ENCODE peak calls at places on chromosome 21, in five cellular contexts. J is tibial artery, B is tibial nerve, K is PC-3, H is ovary. D is an unnamed sample.

GRCh38 chr21:39546522-39546921 is 66.2 kb upstream of the B3GALT5 start:
- DNase-seq in J (no peak), B (no peak), K (no peak), H (no peak), D (no peak)

GRCh38 chr21:45405271-45405818 is 380 bp downstream of the COL18A1 start:
- DNase-seq in J (no peak), B (peak), K (peak), H (peak), D (no peak)

GRCh38 chr21:21101911-21102310 is 103.7 kb downstream of the NCAM2 start:
- DNase-seq in J (no peak), B (no peak), K (peak), H (no peak), D (no peak)

GRCh38 chr21:45177039-45177438 is 102.7 kb downstream of the ADARB1 start:
- DNase-seq in J (no peak), B (no peak), K (no peak), H (no peak), D (no peak)

GRCh38 chr21:25350056-25350455 is 257.2 kb downstream of the MRPL39 start:
- DNase-seq in J (no peak), B (no peak), K (peak), H (no peak), D (no peak)

GRCh38 chr21:25421327-25422028 is 185.8 kb downstream of the MRPL39 start:
- DNase-seq in J (peak), B (peak), K (peak), H (no peak), D (no peak)

GRCh38 chr21:40754466-40754865 is 92.5 kb downstream of the DSCAM start:
- DNase-seq in J (no peak), B (no peak), K (no peak), H (no peak), D (no peak)

GRCh38 chr21:18529253-18529652 is 125.7 kb upstream of the TMPRSS15 start:
- DNase-seq in J (no peak), B (no peak), K (peak), H (no peak), D (no peak)

GRCh38 chr21:40043866-40044265 is 176.6 kb downstream of the PCP4 start:
- DNase-seq in J (no peak), B (no peak), K (no peak), H (no peak), D (no peak)

GRCh38 chr21:39867198-39867650 is at the start of gene PCP4:
- DNase-seq in J (no peak), B (peak), K (peak), H (peak), D (no peak)

GRCh38 chr21:36429672-36430546 is 44.7 kb downstream of the CHAF1B start:
- DNase-seq in J (peak), B (peak), K (peak), H (peak), D (peak)

GRCh38 chr21:22796147-22796546 is 1797.9 kb downstream of the NCAM2 start:
- DNase-seq in J (no peak), B (no peak), K (no peak), H (no peak), D (no peak)

DNA sequence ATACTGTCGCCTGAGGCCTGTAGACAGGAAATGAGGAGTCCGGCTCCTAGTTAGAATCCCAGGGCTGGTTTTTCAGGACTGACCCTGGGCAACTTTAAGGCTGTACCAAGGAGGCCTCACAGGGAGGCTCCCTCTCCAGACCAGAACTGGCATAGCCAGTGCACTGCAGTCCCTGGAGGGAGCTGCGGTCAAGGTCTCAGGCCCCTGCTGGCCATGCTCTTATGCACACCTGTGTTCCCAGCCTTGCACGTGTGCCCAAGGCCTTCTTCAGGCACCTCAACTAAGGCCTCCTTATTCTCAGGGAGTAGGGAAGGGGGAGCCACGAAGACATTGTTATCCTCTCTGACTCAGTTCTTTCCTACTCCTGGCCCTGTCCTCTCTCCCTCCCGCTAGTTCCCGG is 22.0 kb upstream of the IFNAR1 start:
- DNase-seq in J (no peak), B (no peak), K (peak), H (no peak), D (no peak)
- TF ChIP-seq CTCF in J (no peak), B (no peak), K (peak), H (no peak), D (no peak)

GRCh38 chr21:38493549-38494253 is 4.6 kb downstream of the ERG start:
- DNase-seq in J (no peak), B (no peak), K (no peak), H (no peak), D (no peak)

GRCh38 chr21:38495242-38495641 is 3.0 kb downstream of the ERG start:
- DNase-seq in J (no peak), B (no peak), K (no peak), H (no peak), D (no peak)

GRCh38 chr21:38494254-38494648 is 4.0 kb downstream of the ERG start:
- DNase-seq in J (no peak), B (no peak), K (no peak), H (no peak), D (no peak)

GRCh38 chr21:38496224-38496623 is 2.1 kb downstream of the ERG start:
- DNase-seq in J (no peak), B (no peak), K (no peak), H (no peak), D (no peak)

GRCh38 chr21:38494688-38495087 is 3.6 kb downstream of the ERG start:
- DNase-seq in J (peak), B (no peak), K (no peak), H (no peak), D (no peak)
- TF ChIP-seq CTCF in J (no peak), B (no peak), K (no peak), H (no peak), D (no peak)

DNA sequence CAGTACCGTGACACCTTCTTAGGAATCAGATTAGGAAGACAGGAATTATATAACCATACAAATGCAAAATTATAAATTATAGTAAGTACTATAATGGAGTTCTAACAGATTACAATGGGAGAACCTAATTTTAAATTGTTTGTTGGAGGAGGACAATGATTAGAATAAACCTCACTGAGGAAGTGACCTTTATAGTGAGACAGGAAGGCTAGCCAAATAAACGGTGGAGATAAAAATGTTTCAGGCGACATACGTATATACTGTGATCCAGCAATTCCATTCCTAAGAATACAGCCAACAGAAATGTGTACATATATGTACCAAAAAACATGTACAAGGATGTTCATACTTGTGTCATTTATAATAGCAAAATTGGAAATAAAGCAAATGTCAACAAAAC is 15.2 kb downstream of the SYNJ1 start:
- DNase-seq in J (no peak), B (no peak), K (no peak), H (no peak), D (no peak)
- TF ChIP-seq CTCF in J (no peak), B (no peak), K (no peak), H (no peak), D (no peak)

GRCh38 chr21:26965567-26966359 is 1.1 kb downstream of the ADAMTS5 start:
- DNase-seq in J (peak), B (no peak), K (no peak), H (peak), D (peak)
- TF ChIP-seq CTCF in J (peak), B (no peak), K (no peak), H (peak), D (peak)

GRCh38 chr21:35400233-35400939 is 351.3 kb upstream of the RUNX1 start:
- DNase-seq in J (no peak), B (peak), K (peak), H (no peak), D (no peak)
- TF ChIP-seq CTCF in J (peak), B (peak), K (peak), H (peak), D (peak)